ENCODE peak calls at places on chromosomes 3 and 15, in ten cellular contexts. Z is colonic mucosa; B is A549; V is GM23338; T is kidney; E is HFF-Myc; G is cardiac muscle cell; I is CD4-positive, alpha-beta T cell; J is pancreas; D is ovary. A is an unnamed sample.

GRCh38 chr15:84840741-84841429 is 23.7 kb downstream of the ALPK3 start:
- DNase-seq in Z (peak), B (peak), V (no peak), T (peak), E (no peak), G (peak), I (no peak), J (peak), D (no peak), A (no peak)

GRCh38 chr3:173529062-173529711 is 131.6 kb downstream of the NLGN1 start:
- DNase-seq in Z (no peak), B (peak), V (peak), T (peak), E (no peak), G (peak), I (no peak), J (peak), D (no peak), A (no peak)

GRCh38 chr15:82051664-82052063 is 5.8 kb upstream of the MEX3B start:
- DNase-seq in Z (no peak), B (peak), V (no peak), T (no peak), E (no peak), G (peak), I (no peak), J (no peak), D (no peak), A (no peak)

GRCh38 chr3:118244761-118245160 is 789.9 kb downstream of the IGSF11 start:
- DNase-seq in Z (no peak), B (no peak), V (no peak), T (no peak), E (no peak), G (no peak), I (no peak), J (no peak), D (no peak), A (no peak)

GRCh38 chr3:180875071-180875698 is 37.3 kb upstream of the FXR1 start:
- DNase-seq in Z (no peak), B (no peak), V (no peak), T (no peak), E (no peak), G (no peak), I (no peak), J (no peak), D (no peak), A (no peak)

GRCh38 chr15:83914906-83915305 is 261.0 kb downstream of the ADAMTSL3 start:
- DNase-seq in Z (no peak), B (no peak), V (no peak), T (no peak), E (no peak), G (no peak), I (no peak), J (no peak), D (no peak), A (no peak)

GRCh38 chr3:53775018-53775417 is 71.2 kb downstream of the CHDH start:
- DNase-seq in Z (no peak), B (no peak), V (no peak), T (no peak), E (no peak), G (no peak), I (no peak), J (no peak), D (no peak), A (no peak)

GRCh38 chr3:4321732-4322131 is 18.6 kb downstream of the SETMAR start:
- DNase-seq in Z (no peak), B (no peak), V (no peak), T (no peak), E (no peak), G (no peak), I (no peak), J (no peak), D (no peak), A (no peak)

GRCh38 chr3:55923626-55924025 is 436.5 kb upstream of the WNT5A start:
- DNase-seq in Z (no peak), B (no peak), V (no peak), T (no peak), E (no peak), G (no peak), I (no peak), J (no peak), D (no peak), A (no peak)

GRCh38 chr3:19898725-19899124 is 35.3 kb downstream of the EFHB start:
- DNase-seq in Z (no peak), B (no peak), V (no peak), T (no peak), E (no peak), G (peak), I (no peak), J (no peak), D (no peak), A (no peak)

GRCh38 chr15:68410466-68411200 is 21.3 kb downstream of the ITGA11 start:
- DNase-seq in Z (peak), B (no peak), V (no peak), T (peak), E (no peak), G (no peak), I (no peak), J (no peak), D (peak), A (peak)

GRCh38 chr15:49064884-49065283 is 18.6 kb upstream of the SECISBP2L start:
- DNase-seq in Z (no peak), B (no peak), V (no peak), T (no peak), E (no peak), G (no peak), I (no peak), J (no peak), D (no peak), A (no peak)

GRCh38 chr3:29384640-29385039 is 103.8 kb downstream of the RBMS3 start:
- DNase-seq in Z (no peak), B (no peak), V (peak), T (no peak), E (peak), G (peak), I (no peak), J (no peak), D (no peak), A (no peak)

GRCh38 chr15:43799209-43799944 is 643 bp downstream of the SERINC4 start:
- DNase-seq in Z (peak), B (no peak), V (no peak), T (no peak), E (no peak), G (no peak), I (no peak), J (no peak), D (no peak), A (no peak)

GRCh38 chr3:195197764-195198423 is 73.1 kb downstream of the XXYLT1 start:
- DNase-seq in Z (no peak), B (peak), V (no peak), T (peak), E (peak), G (peak), I (no peak), J (no peak), D (no peak), A (no peak)

GRCh38 chr15:49718846-49719245 is 98.0 kb downstream of the DTWD1 start:
- DNase-seq in Z (no peak), B (no peak), V (peak), T (no peak), E (no peak), G (no peak), I (no peak), J (no peak), D (no peak), A (no peak)

DNA sequence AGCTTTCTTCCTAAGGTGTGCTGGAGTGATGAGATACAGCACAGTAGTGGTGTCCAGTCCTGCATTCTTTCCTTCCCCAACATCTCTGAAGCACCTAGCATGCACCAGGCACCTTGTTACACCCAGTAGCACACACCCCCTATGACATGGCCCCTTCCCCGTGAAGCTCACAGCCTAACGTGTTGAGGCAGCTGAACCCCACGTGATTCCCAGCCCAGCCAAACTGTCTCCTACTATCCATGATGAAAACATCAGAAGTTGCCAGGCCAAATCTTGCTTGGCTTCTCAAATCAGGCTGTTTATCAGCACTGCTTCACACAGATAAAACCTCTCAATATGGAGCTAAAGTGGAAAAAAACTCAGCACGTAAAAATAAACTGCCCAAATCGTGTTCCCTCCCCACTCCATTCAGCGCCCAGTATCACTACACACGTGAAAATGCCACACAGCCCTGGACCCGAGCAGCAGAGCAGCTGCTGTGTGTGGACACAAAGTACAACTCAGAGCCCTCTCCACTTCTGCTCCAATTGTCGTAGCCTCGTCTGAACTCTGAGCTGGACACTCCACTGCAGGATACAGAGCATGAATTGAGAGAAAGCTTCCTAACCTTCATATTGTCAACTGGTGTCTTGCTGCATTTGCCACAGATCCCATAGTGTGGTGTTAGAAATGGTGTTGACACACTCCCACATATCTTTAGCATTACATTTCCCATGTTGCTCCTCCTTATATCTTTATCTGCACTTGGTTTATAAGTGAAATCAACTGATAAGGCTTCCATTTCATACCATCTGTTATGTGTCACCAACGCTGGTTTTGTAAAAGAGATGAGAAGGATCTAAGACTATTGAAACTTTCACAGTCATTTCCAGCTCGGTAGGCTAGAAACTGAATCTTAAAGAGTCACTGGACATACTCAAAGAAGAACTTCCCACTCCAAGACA is 279.8 kb downstream of the RORA start:
- DNase-seq in Z (no peak), B (no peak), V (no peak), T (no peak), E (no peak), G (peak), I (no peak), J (no peak), D (no peak), A (no peak)
- TF ChIP-seq CTCF in Z (no peak), B (no peak), V (no peak), T (no peak), E (no peak), G (no peak), I (no peak), J (no peak), D (no peak), A (no peak)

GRCh38 chr3:8603115-8603710 is 41.4 kb downstream of the SSUH2 start:
- DNase-seq in Z (no peak), B (no peak), V (no peak), T (no peak), E (no peak), G (no peak), I (no peak), J (no peak), D (no peak), A (no peak)
- TF ChIP-seq CTCF in Z (no peak), B (no peak), V (no peak), T (no peak), E (no peak), G (no peak), I (no peak), J (no peak), D (no peak), A (no peak)

GRCh38 chr3:73192036-73192738 is 130.7 kb downstream of the EBLN2 start:
- DNase-seq in Z (no peak), B (peak), V (peak), T (no peak), E (no peak), G (no peak), I (no peak), J (no peak), D (no peak), A (no peak)
- TF ChIP-seq CTCF in Z (no peak), B (no peak), V (peak), T (no peak), E (peak), G (no peak), I (no peak), J (no peak), D (no peak), A (no peak)

DNA sequence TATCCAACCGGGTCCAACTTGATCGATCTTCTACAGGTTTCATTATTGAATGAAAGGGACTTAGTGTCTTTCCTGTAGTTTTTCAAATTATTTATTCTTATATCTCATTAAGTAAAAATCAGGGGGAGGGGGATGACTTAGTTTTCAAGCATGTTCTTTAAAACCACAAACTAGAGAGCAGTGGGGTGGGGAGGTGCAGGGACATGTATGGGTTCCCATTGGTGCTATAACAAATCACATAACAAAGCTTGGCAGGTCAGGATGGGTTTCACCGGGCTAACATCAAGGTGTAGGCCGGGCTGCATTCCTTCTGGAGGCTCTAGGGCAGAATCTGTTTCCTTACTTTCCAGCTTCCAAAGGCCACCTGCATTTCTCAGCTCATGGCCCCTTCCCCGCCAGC is 32.7 kb downstream of the CCNL1 start:
- DNase-seq in Z (no peak), B (no peak), V (peak), T (no peak), E (no peak), G (no peak), I (no peak), J (no peak), D (no peak), A (no peak)
- TF ChIP-seq CTCF in Z (no peak), B (no peak), V (no peak), T (no peak), E (no peak), G (no peak), I (no peak), J (no peak), D (no peak), A (no peak)

GRCh38 chr3:160644491-160644890 is 32.5 kb upstream of the ARL14 start:
- DNase-seq in Z (no peak), B (no peak), V (no peak), T (no peak), E (no peak), G (no peak), I (no peak), J (no peak), D (no peak), A (no peak)

GRCh38 chr3:160641675-160642330 is 35.2 kb upstream of the ARL14 start:
- DNase-seq in Z (no peak), B (no peak), V (no peak), T (no peak), E (no peak), G (peak), I (no peak), J (no peak), D (no peak), A (no peak)

GRCh38 chr3:160649596-160649995 is 27.4 kb upstream of the ARL14 start:
- DNase-seq in Z (no peak), B (no peak), V (no peak), T (no peak), E (no peak), G (no peak), I (no peak), J (no peak), D (no peak), A (no peak)

GRCh38 chr3:160648701-160649100 is 28.3 kb upstream of the ARL14 start:
- DNase-seq in Z (no peak), B (no peak), V (no peak), T (no peak), E (no peak), G (no peak), I (no peak), J (no peak), D (no peak), A (no peak)

DNA sequence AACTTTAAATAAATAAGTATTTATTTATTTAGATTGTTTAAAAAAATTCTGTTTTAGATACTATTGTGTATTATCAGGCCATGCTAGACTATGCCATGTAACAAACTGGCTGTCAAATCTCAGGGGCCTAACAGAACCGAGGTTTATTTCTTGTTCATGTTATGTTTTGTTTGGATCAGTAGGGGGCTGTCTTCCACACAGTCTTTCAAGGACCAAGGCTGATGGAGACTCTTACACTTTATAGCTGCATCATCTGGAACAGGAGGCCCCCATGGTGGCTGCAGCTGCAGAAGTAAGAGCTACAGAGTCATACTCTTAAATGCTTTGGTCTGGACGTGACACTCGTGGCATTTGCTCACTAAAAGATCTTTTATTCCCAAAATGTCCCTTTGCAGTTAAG is 33.0 kb upstream of the ARL14 start:
- DNase-seq in Z (no peak), B (no peak), V (peak), T (no peak), E (no peak), G (no peak), I (no peak), J (no peak), D (no peak), A (no peak)
- TF ChIP-seq CTCF in Z (no peak), B (no peak), V (peak), T (no peak), E (peak), G (peak), I (no peak), J (no peak), D (no peak), A (no peak)

GRCh38 chr3:187696036-187696435 is 6.3 kb downstream of the RTP2 start:
- DNase-seq in Z (no peak), B (no peak), V (no peak), T (no peak), E (no peak), G (no peak), I (no peak), J (no peak), D (no peak), A (no peak)

GRCh38 chr3:187694801-187695200 is 7.6 kb downstream of the RTP2 start:
- DNase-seq in Z (no peak), B (no peak), V (no peak), T (no peak), E (no peak), G (peak), I (no peak), J (no peak), D (no peak), A (no peak)

GRCh38 chr3:187693431-187693830 is 8.9 kb downstream of the RTP2 start:
- DNase-seq in Z (no peak), B (no peak), V (no peak), T (no peak), E (no peak), G (no peak), I (no peak), J (no peak), D (no peak), A (no peak)

GRCh38 chr3:187698499-187699399 is 3.6 kb downstream of the RTP2 start:
- DNase-seq in Z (no peak), B (no peak), V (no peak), T (no peak), E (no peak), G (no peak), I (no peak), J (no peak), D (no peak), A (no peak)

GRCh38 chr3:187695434-187695833 is 6.9 kb downstream of the RTP2 start:
- DNase-seq in Z (no peak), B (no peak), V (no peak), T (no peak), E (no peak), G (peak), I (no peak), J (no peak), D (no peak), A (no peak)
- TF ChIP-seq CTCF in Z (no peak), B (no peak), V (no peak), T (no peak), E (no peak), G (no peak), I (no peak), J (no peak), D (no peak), A (no peak)

GRCh38 chr15:99251436-99251821 is at the start of gene LRRC28:
- DNase-seq in Z (no peak), B (no peak), V (no peak), T (no peak), E (no peak), G (no peak), I (no peak), J (no peak), D (no peak), A (no peak)
- TF ChIP-seq CTCF in Z (no peak), B (no peak), V (no peak), T (no peak), E (no peak), G (no peak), I (no peak), J (no peak), D (no peak), A (no peak)

GRCh38 chr3:8421267-8421666 is 80.4 kb upstream of the LMCD1 start:
- DNase-seq in Z (no peak), B (no peak), V (peak), T (no peak), E (no peak), G (no peak), I (no peak), J (no peak), D (no peak), A (no peak)
- TF ChIP-seq CTCF in Z (no peak), B (no peak), V (peak), T (no peak), E (no peak), G (peak), I (no peak), J (no peak), D (no peak), A (no peak)